ENCODE peak calls at places on chromosomes 7 and 10, in five cellular contexts. J, K, R, Z and Y are unnamed samples.

GRCh38 chr10:46022978-46023702 is 7.3 kb downstream of the NCOA4 start:
- DNase-seq in J (peak; percentile 61), K (peak; percentile 97), R (peak; percentile 84), Z (peak; percentile 91), Y (peak; percentile 86)

GRCh38 chr10:114623661-114624294 is 34.3 kb downstream of the ABLIM1 start:
- DNase-seq in J (no peak), K (peak; percentile 86), R (no peak), Z (no peak), Y (peak; percentile 79)

GRCh38 chr7:43570688-43571365 is 12.1 kb upstream of the STK17A start:
- DNase-seq in J (no peak), K (peak; percentile 53), R (peak; percentile 22), Z (no peak), Y (peak; percentile 42)

GRCh38 chr7:135335628-135336139 is 102.0 kb downstream of the STRA8 start:
- DNase-seq in J (peak; percentile 48), K (peak; percentile 67), R (peak; percentile 69), Z (peak; percentile 61), Y (peak; percentile 99)

GRCh38 chr7:143172354-143172753 is 10.9 kb upstream of the TAS2R39 start:
- DNase-seq in J (no peak), K (no peak), R (no peak), Z (no peak), Y (peak; percentile 49)

GRCh38 chr7:135257790-135258189 is 24.2 kb downstream of the STRA8 start:
- DNase-seq in J (no peak), K (no peak), R (no peak), Z (no peak), Y (no peak)

GRCh38 chr7:49791089-49791741 is 17.8 kb downstream of the VWC2 start:
- DNase-seq in J (no peak), K (peak; percentile 0), R (peak; percentile 65), Z (no peak), Y (peak; percentile 40)

GRCh38 chr10:6607187-6607586 is 27.1 kb upstream of the PRKCQ start:
- DNase-seq in J (no peak), K (no peak), R (no peak), Z (peak; percentile 73), Y (no peak)

GRCh38 chr10:8435186-8436055 is 380.9 kb downstream of the GATA3 start:
- DNase-seq in J (no peak), K (no peak), R (no peak), Z (no peak), Y (peak; percentile 99)

GRCh38 chr10:66799474-66799873 is 126.4 kb upstream of the LRRTM3 start:
- DNase-seq in J (no peak), K (peak; percentile 28), R (no peak), Z (no peak), Y (no peak)

GRCh38 chr7:21996641-21997040 is 50.9 kb upstream of the CDCA7L start:
- DNase-seq in J (no peak), K (peak; percentile 56), R (no peak), Z (no peak), Y (peak; percentile 91)

GRCh38 chr7:106070201-106070551 is 41.9 kb downstream of the SYPL1 start:
- DNase-seq in J (no peak), K (no peak), R (no peak), Z (no peak), Y (peak; percentile 84)

GRCh38 chr10:12350167-12350872 is 973 bp downstream of the CAMK1D start:
- DNase-seq in J (peak; percentile 39), K (peak; percentile 37), R (peak; percentile 68), Z (peak; percentile 71), Y (peak; percentile 32)

GRCh38 chr7:132577206-132578049 is 1.2 kb upstream of the PLXNA4 start:
- DNase-seq in J (peak; percentile 56), K (no peak), R (peak; percentile 50), Z (no peak), Y (peak; percentile 20)

GRCh38 chr7:105673367-105674188 is 92.3 kb upstream of the EFCAB10 start:
- DNase-seq in J (no peak), K (no peak), R (no peak), Z (no peak), Y (peak; percentile 42)

GRCh38 chr10:86500846-86501245 is 20.7 kb downstream of the WAPL start:
- DNase-seq in J (no peak), K (peak; percentile 55), R (no peak), Z (no peak), Y (peak; percentile 11)

GRCh38 chr7:40221836-40222235 is 87.0 kb downstream of the SUGCT start:
- DNase-seq in J (peak; percentile 17), K (peak; percentile 95), R (no peak), Z (no peak), Y (peak; percentile 70)

GRCh38 chr7:28754027-28754426 is 204.1 kb downstream of the TRIL start:
- DNase-seq in J (no peak), K (peak; percentile 51), R (peak; percentile 12), Z (no peak), Y (peak; percentile 43)